ENCODE peak calls at places on chromosomes 4 and X, in four cellular contexts. T is CD4-positive, alpha-beta memory T cell; P is H1; S is uterus. M is an unnamed sample. For H3K9me3, the result is how much of the 10 kb centered on the place peaks cover.

GRCh38 chr4:41072021-41072777 is 142.1 kb downstream of the APBB2 start:
- DNase-seq in T (no peak), P (no peak), S (no peak), M (no peak)

GRCh38 chrX:37010496-37010895 is 2.3 kb downstream of the FAM47C start:
- DNase-seq in T (no peak), P (no peak), S (no peak), M (no peak)

GRCh38 chr4:153345011-153345981 is 808 bp downstream of the MND1 start:
- DNase-seq in T (peak), P (no peak), S (no peak), M (peak)

GRCh38 chrX:134676440-134676839 is 18.2 kb upstream of the PLAC1 start:
- DNase-seq in T (no peak), P (no peak), S (no peak), M (no peak)

GRCh38 chrX:41085883-41086626 is 810 bp downstream of the USP9X start:
- DNase-seq in T (peak), P (peak), S (peak), M (peak)

GRCh38 chr4:120731561-120731960 is 191.0 kb downstream of the PRDM5 start:
- DNase-seq in T (no peak), P (no peak), S (no peak), M (no peak)

GRCh38 chrX:40622741-40623536 is at the start of gene MPC1L:
- DNase-seq in T (no peak), P (no peak), S (no peak), M (no peak)

GRCh38 chr4:68077737-68078136 is 51.9 kb downstream of the TMPRSS11F start:
- DNase-seq in T (no peak), P (no peak), S (no peak), M (no peak)

GRCh38 chr4:74675673-74676279 is 118.5 kb downstream of the BTC start:
- DNase-seq in T (peak), P (no peak), S (no peak), M (no peak)

GRCh38 chrX:69362889-69363288 is 141.2 kb upstream of the NALF2 start:
- DNase-seq in T (no peak), P (no peak), S (peak), M (no peak)

GRCh38 chr4:2462218-2462991 is 6.5 kb upstream of the RNF4 start:
- DNase-seq in T (peak), P (peak), S (peak), M (peak)

GRCh38 chr4:66955784-66956183 is 589.5 kb downstream of the CENPC start:
- DNase-seq in T (no peak), P (no peak), S (no peak), M (no peak)

GRCh38 chr4:17497890-17498523 is 13.9 kb downstream of the QDPR start:
- DNase-seq in T (no peak), P (no peak), S (no peak), M (no peak)

GRCh38 chr4:31187979-31188378 is 467.8 kb downstream of the PCDH7 start:
- DNase-seq in T (no peak), P (no peak), S (no peak), M (no peak)

GRCh38 chr4:5165419-5166369 is 114.4 kb downstream of the STK32B start:
- DNase-seq in T (no peak), P (peak), S (no peak), M (no peak)

GRCh38 chrX:138020941-138021340 is 455.0 kb downstream of the ZIC3 start:
- DNase-seq in T (no peak), P (no peak), S (no peak), M (no peak)

GRCh38 chrX:2875136-2875481 is 46.4 kb downstream of the GYG2 start:
- DNase-seq in T (no peak), P (no peak), S (no peak), M (no peak)

GRCh38 chr4:164446516-164446915 is 307.4 kb upstream of the SMIM31 start:
- DNase-seq in T (no peak), P (no peak), S (no peak), M (no peak)

GRCh38 chrX:27890611-27891010 is 82.8 kb downstream of the MAGEB10 start:
- DNase-seq in T (no peak), P (no peak), S (no peak), M (no peak)

GRCh38 chrX:73855546-73855945 is 292.5 kb downstream of the CHIC1 start:
- DNase-seq in T (peak), P (peak), S (peak), M (peak)

GRCh38 chrX:261167-261857 is 19.9 kb upstream of the PLCXD1 start:
- DNase-seq in T (no peak), P (no peak), S (no peak), M (no peak)

GRCh38 chr4:189048119-189048518 is 892.6 kb upstream of the FRG1 start:
- DNase-seq in T (no peak), P (no peak), S (no peak), M (no peak)

GRCh38 chrX:97882306-97882705 is 998.6 kb downstream of the RPA4 start:
- DNase-seq in T (no peak), P (no peak), S (no peak), M (no peak)

GRCh38 chr4:163607292-163607691 is 112.8 kb downstream of the TMA16 start:
- DNase-seq in T (no peak), P (no peak), S (no peak), M (no peak)

GRCh38 chrX:30577362-30577961 is at the start of gene TASL:
- DNase-seq in T (peak), P (no peak), S (no peak), M (peak)

GRCh38 chr4:112296949-112297483 is at the start of gene ALPK1:
- DNase-seq in T (peak), P (no peak), S (peak), M (no peak)

GRCh38 chr4:97624204-97624603 is 519.1 kb downstream of the STPG2 start:
- DNase-seq in T (no peak), P (no peak), S (no peak), M (no peak)

GRCh38 chrX:103878466-103879151 is 46.6 kb upstream of the RAB9B start:
- DNase-seq in T (no peak), P (no peak), S (no peak), M (no peak)

GRCh38 chr4:169379688-169380087 is 108.9 kb upstream of the SH3RF1 start:
- DNase-seq in T (no peak), P (no peak), S (no peak), M (no peak)
- H3K9me3 ChIP-seq in T (under half), P (under half), S (under half), M (under half)

DNA sequence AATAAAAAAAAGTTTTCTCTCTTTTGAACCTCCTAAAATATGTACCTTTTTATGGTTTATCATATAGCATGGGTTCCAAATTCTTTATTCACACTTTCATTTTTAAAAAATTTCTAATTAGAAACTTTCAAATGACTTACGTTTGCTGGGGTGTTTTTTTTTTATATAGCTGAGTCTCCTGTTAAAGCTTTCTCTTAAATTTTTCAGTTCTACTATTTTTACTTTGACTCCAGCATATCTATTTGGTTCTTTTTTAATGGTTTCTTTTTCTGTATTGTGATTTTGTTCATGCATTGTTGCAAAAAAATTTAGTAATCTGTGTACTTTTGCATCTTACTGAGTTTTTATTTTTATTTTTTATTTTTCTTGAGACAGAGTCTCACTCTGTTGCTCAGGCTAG is 22.3 kb downstream of the ZNF718 start:
- DNase-seq in T (no peak), P (no peak), S (no peak), M (no peak)
- H3K9me3 ChIP-seq in T (under half), P (under half), S (under half), M (under half)

GRCh38 chr4:155428128-155428527 is 51.4 kb upstream of the MAP9 start:
- DNase-seq in T (no peak), P (no peak), S (no peak), M (no peak)

GRCh38 chr4:155434904-155435303 is 58.1 kb upstream of the MAP9 start:
- DNase-seq in T (no peak), P (no peak), S (no peak), M (no peak)

GRCh38 chr4:155426953-155427352 is 50.2 kb upstream of the MAP9 start:
- DNase-seq in T (no peak), P (no peak), S (no peak), M (no peak)

GRCh38 chr4:155433636-155434360 is 57.0 kb upstream of the MAP9 start:
- DNase-seq in T (no peak), P (no peak), S (no peak), M (no peak)

DNA sequence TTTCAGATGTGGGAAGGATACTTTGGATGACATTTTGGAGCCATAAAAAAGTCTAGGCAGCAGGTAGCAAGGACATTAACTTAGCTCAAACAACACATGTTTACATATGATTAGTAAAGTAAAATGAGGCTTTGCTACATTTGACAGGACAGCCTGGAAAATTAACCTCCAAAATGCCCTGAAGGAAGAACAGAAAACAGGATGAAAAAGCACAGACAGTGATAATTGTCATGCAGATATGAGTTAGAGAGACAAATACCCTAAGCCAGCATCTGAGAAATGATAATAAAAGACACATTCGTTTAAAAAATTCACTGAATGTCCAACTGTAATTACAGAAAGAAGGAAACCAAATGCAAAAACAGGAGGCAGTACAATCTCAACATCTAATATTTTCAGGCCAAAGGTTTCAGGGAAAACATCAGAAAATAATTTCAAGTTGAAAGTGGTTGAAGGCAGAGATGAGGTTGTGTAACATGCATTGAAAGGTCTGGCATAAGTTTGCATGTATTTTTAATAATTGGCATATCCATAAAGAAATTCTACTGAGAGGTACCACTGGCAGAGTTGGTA is 54.2 kb upstream of the MAP9 start:
- DNase-seq in T (no peak), P (no peak), S (no peak), M (no peak)
- H3K9me3 ChIP-seq in T (under half), P (under half), S (under half), M (under half)

DNA sequence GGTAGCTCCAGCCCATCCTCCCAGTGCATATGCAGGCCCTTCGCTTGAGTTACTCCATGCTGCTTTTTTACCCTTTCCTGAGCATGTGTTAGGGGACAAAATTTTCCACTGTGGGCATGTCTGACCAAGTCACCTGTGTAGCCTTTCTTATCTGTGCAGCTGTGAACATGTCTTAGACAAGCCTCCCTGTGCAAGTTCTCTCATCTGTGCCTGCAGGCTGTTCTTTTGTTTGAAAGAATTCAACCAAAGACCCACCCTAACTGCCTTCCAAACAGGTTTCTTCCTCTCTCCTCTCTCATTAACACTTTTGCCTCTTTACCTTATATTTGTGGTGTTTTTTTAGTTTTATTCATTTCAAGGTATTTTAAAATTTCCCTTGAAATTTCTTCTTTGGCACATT is 53.2 kb upstream of the SPIN4 start:
- DNase-seq in T (no peak), P (no peak), S (no peak), M (no peak)
- H3K9me3 ChIP-seq in T (under half), P (under half), S (under half), M (under half)